ENCODE peak calls at places on chromosomes 13 and 19, in five cellular contexts. W is A549, B is HepG2, K is K562, I is GM12878. D is an unnamed sample.

GRCh38 chr13:91158015-91158390 is 189.5 kb upstream of the MIR17HG start:
- DNase-seq in W (no peak), B (no peak), K (no peak), I (no peak), D (no peak)

GRCh38 chr19:16197188-16197621 is 506 bp upstream of the AP1M1 start:
- DNase-seq in W (no peak), B (peak; percentile 61), K (no peak), I (no peak), D (no peak)

GRCh38 chr19:4077800-4078683 is 11.3 kb upstream of the ZBTB7A start:
- DNase-seq in W (no peak), B (no peak), K (peak; percentile 66), I (no peak), D (peak; percentile 69)

GRCh38 chr13:59746291-59746962 is 417.3 kb downstream of the DIAPH3 start:
- DNase-seq in W (no peak), B (no peak), K (no peak), I (no peak), D (no peak)

GRCh38 chr13:67966065-67966464 is 735.9 kb upstream of the PCDH9 start:
- DNase-seq in W (no peak), B (no peak), K (no peak), I (no peak), D (peak; percentile 42)

GRCh38 chr19:1665565-1666047 is 13.2 kb upstream of the TCF3 start:
- DNase-seq in W (no peak), B (no peak), K (peak; percentile 57), I (no peak), D (no peak)

GRCh38 chr19:10927691-10928562 is 512 bp downstream of the YIPF2 start:
- DNase-seq in W (no peak), B (no peak), K (peak; percentile 32), I (no peak), D (no peak)

GRCh38 chr19:947707-948533 is 22.1 kb downstream of the ARID3A start:
- DNase-seq in W (no peak), B (no peak), K (no peak), I (peak; percentile 92), D (no peak)

GRCh38 chr13:113962386-113962785 is 11.5 kb downstream of the C13orf46 start:
- DNase-seq in W (no peak), B (no peak), K (no peak), I (no peak), D (no peak)

GRCh38 chr13:75836441-75836840 is 200.3 kb downstream of the LMO7 start:
- DNase-seq in W (no peak), B (no peak), K (no peak), I (no peak), D (peak; percentile 24)

GRCh38 chr19:435707-436412 is 25.0 kb downstream of the SHC2 start:
- DNase-seq in W (no peak), B (no peak), K (no peak), I (no peak), D (no peak)

GRCh38 chr19:4636151-4636717 is 3.1 kb upstream of the TNFAIP8L1 start:
- DNase-seq in W (peak; percentile 65), B (no peak), K (peak; percentile 84), I (no peak), D (peak; percentile 79)

GRCh38 chr19:1526066-1526778 is 2.3 kb downstream of the PLK5 start:
- DNase-seq in W (no peak), B (no peak), K (no peak), I (no peak), D (no peak)

GRCh38 chr19:39946532-39946931 is 12.1 kb upstream of the FCGBP start:
- DNase-seq in W (no peak), B (no peak), K (no peak), I (no peak), D (no peak)

GRCh38 chr19:3344608-3345598 is 21.5 kb upstream of the NFIC start:
- DNase-seq in W (no peak), B (no peak), K (no peak), I (no peak), D (no peak)

GRCh38 chr19:38952395-38953165 is 21.8 kb downstream of the MRPS12 start:
- DNase-seq in W (peak; percentile 81), B (peak; percentile 51), K (peak; percentile 62), I (no peak), D (peak; percentile 80)

GRCh38 chr13:113565526-113566226 is 18.9 kb upstream of the TFDP1 start:
- DNase-seq in W (no peak), B (no peak), K (no peak), I (no peak), D (no peak)

GRCh38 chr13:44068737-44069136 is 189.0 kb downstream of the LACC1 start:
- DNase-seq in W (no peak), B (no peak), K (no peak), I (no peak), D (peak; percentile 41)

GRCh38 chr19:31066385-31066784 is 282.9 kb downstream of the TSHZ3 start:
- DNase-seq in W (peak; percentile 84), B (no peak), K (no peak), I (no peak), D (no peak)

GRCh38 chr13:51225034-51225433 is 2.8 kb downstream of the FAM124A start:
- DNase-seq in W (no peak), B (no peak), K (no peak), I (no peak), D (no peak)

GRCh38 chr13:78827471-78827870 is 168.5 kb upstream of the OBI1 start:
- DNase-seq in W (no peak), B (no peak), K (no peak), I (no peak), D (peak; percentile 38)

GRCh38 chr13:48334534-48335127 is 31.1 kb downstream of the RB1 start:
- DNase-seq in W (peak; percentile 0), B (peak; percentile 36), K (peak; percentile 21), I (peak; percentile 24), D (peak; percentile 45)

GRCh38 chr13:42329239-42329638 is 57.3 kb downstream of the AKAP11 start:
- DNase-seq in W (no peak), B (no peak), K (no peak), I (no peak), D (no peak)
- H3K4me1 ChIP-seq in W (peaks cover 3% of the 10 kb centered on the region), B (no peaks in the 10 kb centered on the region), K (no peaks in the 10 kb centered on the region), I (peaks cover 13% of the 10 kb centered on the region), D (no peaks in the 10 kb centered on the region)

GRCh38 chr19:14111486-14111885 is 6.1 kb downstream of the PRKACA start:
- DNase-seq in W (no peak), B (no peak), K (no peak), I (no peak), D (no peak)

GRCh38 chr19:14112809-14113385 is 4.7 kb downstream of the PRKACA start:
- DNase-seq in W (no peak), B (peak; percentile 29), K (no peak), I (no peak), D (peak; percentile 57)

GRCh38 chr19:14113762-14114414 is 3.7 kb downstream of the PRKACA start:
- DNase-seq in W (no peak), B (no peak), K (peak; percentile 91), I (no peak), D (peak; percentile 57)

GRCh38 chr19:14110650-14111049 is 6.9 kb downstream of the PRKACA start:
- DNase-seq in W (no peak), B (no peak), K (no peak), I (no peak), D (no peak)

DNA sequence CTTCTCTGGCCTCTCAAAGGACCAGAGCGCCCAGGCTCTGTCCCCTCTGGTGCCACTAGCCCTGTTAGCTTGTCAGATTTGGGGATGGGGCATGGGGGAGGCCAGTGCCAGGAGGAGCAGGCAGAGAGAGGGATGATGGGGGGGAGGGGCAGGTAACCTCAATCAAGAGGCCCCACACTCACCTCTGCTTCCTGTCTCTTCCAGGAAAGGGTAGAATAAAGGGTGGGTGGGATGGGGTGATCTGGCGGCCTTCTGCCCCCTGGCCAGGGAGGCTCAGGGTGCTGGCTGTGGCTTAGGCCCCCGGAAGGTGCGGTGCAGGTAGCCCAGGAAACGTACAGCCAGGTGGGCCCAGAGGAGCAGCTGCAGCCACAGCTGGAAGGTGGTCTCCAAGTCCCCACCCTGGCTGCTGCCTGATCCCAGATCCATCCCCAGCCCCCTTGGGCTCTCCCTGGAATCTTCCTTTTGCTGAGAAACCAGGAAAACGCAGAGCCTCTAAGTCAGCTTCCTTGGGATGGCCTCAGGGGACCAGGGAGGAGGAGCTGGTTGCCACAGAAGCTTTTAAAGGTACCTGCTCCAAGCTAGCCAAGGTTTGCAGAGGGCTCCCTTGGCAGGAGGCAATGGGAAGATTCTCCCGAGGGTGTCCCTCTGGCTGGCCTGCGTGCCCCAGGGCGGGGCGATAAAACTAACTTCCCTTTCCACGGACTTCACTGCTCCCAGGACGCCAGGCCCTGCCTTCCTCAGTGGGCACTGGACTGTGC is 5.3 kb downstream of the PRKACA start:
- DNase-seq in W (no peak), B (no peak), K (no peak), I (no peak), D (peak; percentile 34)
- TF ChIP-seq JUNB in W (no peak), B (no peak), K (no peak), I (no peak), D (no peak)

GRCh38 chr19:18605196-18605545 is 1.4 kb downstream of the CRLF1 start:
- DNase-seq in W (no peak), B (no peak), K (no peak), I (no peak), D (no peak)

GRCh38 chr19:18604820-18605159 is 1.8 kb downstream of the CRLF1 start:
- DNase-seq in W (no peak), B (no peak), K (no peak), I (no peak), D (no peak)

GRCh38 chr19:18605546-18606280 is 886 bp downstream of the CRLF1 start:
- DNase-seq in W (no peak), B (no peak), K (no peak), I (no peak), D (peak; percentile 39)

GRCh38 chr19:18603255-18603957 is 3.2 kb downstream of the CRLF1 start:
- DNase-seq in W (no peak), B (no peak), K (peak; percentile 60), I (no peak), D (peak; percentile 84)

GRCh38 chr19:18603958-18604819 is 2.4 kb downstream of the CRLF1 start:
- DNase-seq in W (no peak), B (no peak), K (no peak), I (no peak), D (peak; percentile 59)
- TF ChIP-seq REST in W (no peak), B (no peak), K (no peak), I (no peak), D (no peak)

DNA sequence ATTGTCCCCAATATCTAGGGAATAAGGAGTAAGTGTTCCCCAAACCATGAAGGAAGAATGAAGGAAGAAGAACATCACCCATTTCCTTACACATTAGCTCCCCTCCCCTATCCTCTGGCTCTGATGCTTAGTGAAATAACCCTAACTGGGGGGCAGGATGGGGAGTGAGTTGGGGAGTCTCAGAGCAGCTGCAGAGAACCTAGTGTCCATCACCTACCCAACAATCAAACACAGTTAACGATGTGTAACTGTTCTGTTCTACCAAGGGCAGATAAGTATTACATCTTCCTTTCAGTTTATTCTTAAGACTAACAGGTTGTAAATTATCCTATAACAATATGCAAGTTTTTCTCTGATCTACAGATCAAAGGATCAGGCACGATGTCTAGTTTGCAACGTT is 12.8 kb downstream of the ELF1 start:
- DNase-seq in W (no peak), B (no peak), K (peak; percentile 54), I (no peak), D (no peak)
- H3K4me1 ChIP-seq in W (peaks cover 65% of the 10 kb centered on the region), B (peaks cover 96% of the 10 kb centered on the region), K (peaks cover 47% of the 10 kb centered on the region), I (peaks cover 55% of the 10 kb centered on the region), D (peaks cover 20% of the 10 kb centered on the region)

D was measured in GM23338.